ENCODE peak calls at places on chromosome 1, in ten cellular contexts. W, N, V, E, K, U, G, B, M and J are unnamed samples.

GRCh38 chr1:161086457-161086856 is 2.9 kb downstream of the NECTIN4 start:
- DNase-seq in W (no peak), N (no peak), V (no peak), E (no peak), K (no peak), U (peak), G (no peak), B (no peak), M (no peak), J (no peak)

GRCh38 chr1:178541396-178541795 is 28.5 kb downstream of the TEX35 start:
- DNase-seq in W (no peak), N (no peak), V (no peak), E (no peak), K (no peak), U (peak), G (no peak), B (no peak), M (no peak), J (no peak)

GRCh38 chr1:223378754-223379153 is 14.5 kb upstream of the CCDC185 start:
- DNase-seq in W (no peak), N (no peak), V (no peak), E (no peak), K (no peak), U (no peak), G (no peak), B (no peak), M (no peak), J (no peak)

GRCh38 chr1:32336963-32337675 is 1.1 kb upstream of the MARCKSL1 start:
- DNase-seq in W (no peak), N (no peak), V (peak), E (peak), K (peak), U (peak), G (peak), B (no peak), M (peak), J (peak)

GRCh38 chr1:98387701-98388100 is 273.8 kb upstream of the SNX7 start:
- DNase-seq in W (no peak), N (no peak), V (no peak), E (peak), K (no peak), U (no peak), G (no peak), B (no peak), M (peak), J (no peak)

GRCh38 chr1:15617874-15618684 is 821 bp downstream of the DDI2 start:
- DNase-seq in W (peak), N (peak), V (no peak), E (peak), K (no peak), U (peak), G (no peak), B (no peak), M (peak), J (no peak)

GRCh38 chr1:155012052-155012546 is 9.5 kb downstream of the ZBTB7B start:
- DNase-seq in W (peak), N (peak), V (peak), E (peak), K (no peak), U (peak), G (peak), B (peak), M (no peak), J (no peak)

GRCh38 chr1:24424990-24425389 is 9.4 kb downstream of the NIPAL3 start:
- DNase-seq in W (no peak), N (no peak), V (no peak), E (no peak), K (no peak), U (no peak), G (no peak), B (no peak), M (no peak), J (no peak)

GRCh38 chr1:102434421-102434820 is 437.7 kb upstream of the OLFM3 start:
- DNase-seq in W (peak), N (peak), V (no peak), E (no peak), K (no peak), U (peak), G (peak), B (no peak), M (peak), J (no peak)